ENCODE peak calls at places on chromosomes 2 and 18, in six cellular contexts. F is thoracic aorta, K is esophagus squamous epithelium, N is lung, G is tibial artery, Y is heart left ventricle. W is an unnamed sample. For H3K4me1, the result is how much of the 10 kb centered on the place peaks cover.

GRCh38 chr2:207765960-207766582 is 3.6 kb downstream of the FZD5 start:
- DNase-seq in G (no peak), N (no peak), K (no peak), Y (no peak), F (no peak), W (no peak)

GRCh38 chr2:180992994-180993393 is 12.6 kb downstream of the UBE2E3 start:
- DNase-seq in N (no peak), Y (no peak), F (no peak), K (no peak), G (no peak), W (no peak)

GRCh38 chr2:232318175-232318855 is 60.2 kb upstream of the ALPP start:
- DNase-seq in G (peak), Y (no peak), F (no peak), K (no peak), N (no peak), W (no peak)

GRCh38 chr2:24920813-24921441 is 890 bp upstream of the ADCY3 start:
- DNase-seq in F (no peak), G (peak), K (no peak), N (no peak), Y (no peak), W (no peak)

GRCh38 chr2:227411320-227411989 is 23.7 kb upstream of the SCYGR1 start:
- DNase-seq in Y (no peak), G (no peak), N (no peak), F (no peak), K (no peak), W (no peak)

GRCh38 chr2:124241-124880 is 78.1 kb upstream of the FAM110C start:
- DNase-seq in K (no peak), Y (no peak), N (no peak), F (no peak), G (no peak), W (no peak)

GRCh38 chr2:156702520-156702919 is 266.3 kb downstream of the GPD2 start:
- DNase-seq in G (no peak), K (no peak), Y (no peak), F (no peak), N (no peak), W (no peak)

GRCh38 chr2:137220438-137220998 is 455.2 kb downstream of the THSD7B start:
- DNase-seq in Y (no peak), N (no peak), G (no peak), F (no peak), K (no peak), W (no peak)

GRCh38 chr18:22789600-22789999 is 143.5 kb upstream of the RBBP8 start:
- DNase-seq in Y (no peak), G (no peak), K (no peak), F (no peak), N (no peak), W (no peak)

GRCh38 chr2:101238930-101239759 is 13.5 kb upstream of the CNOT11 start:
- DNase-seq in K (no peak), F (no peak), G (no peak), N (peak), Y (no peak), W (no peak)

GRCh38 chr2:218516614-218517013 is 51.5 kb downstream of the USP37 start:
- DNase-seq in G (no peak), N (no peak), Y (no peak), K (no peak), F (no peak), W (no peak)
- TF ChIP-seq CTCF in G (no peak), N (peak), Y (no peak), K (no peak), F (no peak), W (no peak)

GRCh38 chr2:241199897-241200821 is 11.7 kb downstream of the ANO7 start:
- DNase-seq in K (no peak), Y (peak), G (no peak), N (no peak), F (no peak), W (no peak)
- H3K4me1 ChIP-seq in K (under half), Y (under half), G (under half), N (under half), F (under half), W (under half)

GRCh38 chr2:158671381-158672245 is 123.5 kb upstream of the DAPL1 start:
- DNase-seq in G (no peak), Y (no peak), K (no peak), F (no peak), N (no peak), W (no peak)
- TF ChIP-seq CTCF in G (no peak), Y (no peak), K (no peak), F (no peak), N (no peak), W (no peak)

GRCh38 chr2:241376808-241377207 is 20.7 kb downstream of the FARP2 start:
- DNase-seq in K (no peak), Y (no peak), G (no peak), F (no peak), N (no peak), W (no peak)
- H3K4me1 ChIP-seq in K (under half), Y (under half), G (half or more), F (under half), N (under half), W (under half)

DNA sequence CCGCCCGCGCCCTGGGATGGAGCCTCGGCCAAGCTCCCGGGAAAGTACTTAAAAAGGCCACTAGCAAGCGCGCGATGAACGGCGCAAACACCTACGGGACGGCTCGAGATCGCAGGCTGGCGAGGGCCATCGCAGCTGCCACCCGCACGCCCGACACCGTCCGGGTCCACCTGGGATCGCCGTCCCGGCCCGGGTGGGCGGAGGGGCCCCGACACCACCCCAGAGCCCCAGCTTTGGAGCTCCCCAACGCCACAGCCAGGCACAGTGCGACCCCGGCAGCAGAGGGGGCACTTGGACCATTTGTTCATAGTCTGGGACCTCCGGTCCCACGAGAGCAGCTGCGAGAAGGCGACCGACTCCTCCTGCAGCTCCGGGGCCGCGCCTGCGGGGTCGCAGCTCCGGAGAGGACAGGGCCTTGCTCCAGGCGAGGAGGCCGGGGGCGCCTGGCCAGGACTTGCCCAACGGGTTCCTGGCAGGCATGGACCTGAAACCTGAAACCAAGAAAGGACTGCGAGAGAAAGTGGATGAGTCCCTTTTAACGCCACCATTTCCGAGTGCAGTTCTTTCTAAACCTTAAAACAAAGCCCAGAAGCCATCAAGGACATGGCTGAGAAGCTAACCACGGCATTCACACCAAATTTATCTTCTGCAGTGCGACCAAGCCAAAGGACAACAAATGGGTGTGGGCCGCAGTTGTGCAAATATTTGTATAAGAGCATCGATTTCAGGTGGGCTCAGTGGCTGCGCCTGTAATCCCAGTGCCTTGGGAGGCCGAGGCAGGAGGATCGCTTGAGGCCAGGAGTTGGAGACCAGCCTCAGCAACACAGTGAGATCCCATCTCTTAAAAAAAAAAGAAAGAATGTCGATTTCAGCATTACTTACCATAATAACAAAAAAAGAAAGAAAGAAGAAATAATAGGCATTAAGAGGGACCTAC is 54.0 kb upstream of the IMP4 start:
- DNase-seq in N (no peak), F (no peak), G (no peak), Y (no peak), K (no peak), W (no peak)
- TF ChIP-seq CTCF in N (no peak), F (no peak), G (no peak), Y (no peak), K (no peak), W (no peak)

DNA sequence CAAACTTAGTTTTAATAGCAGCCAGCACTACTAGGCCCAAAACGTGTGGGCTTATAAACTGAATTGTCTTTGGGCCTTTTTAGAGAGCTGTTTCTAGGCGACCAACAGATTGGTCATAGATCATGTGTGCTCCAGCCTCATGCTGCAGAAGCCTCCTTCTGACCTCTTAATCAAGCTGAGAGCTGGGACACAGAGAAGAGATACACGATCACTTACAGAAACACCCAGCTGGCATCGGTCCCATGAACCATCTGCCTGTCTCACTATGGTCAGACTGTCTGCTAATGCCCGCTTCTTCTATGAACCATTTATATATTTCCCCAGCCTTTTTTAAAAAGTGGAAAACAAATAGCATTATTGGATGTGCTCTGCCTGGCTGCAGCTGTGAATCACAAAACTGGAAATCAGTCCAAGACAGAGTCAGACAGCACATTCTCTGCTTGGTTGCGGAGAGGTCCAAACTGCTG is 165.5 kb upstream of the SLC14A2 start:
- DNase-seq in K (no peak), G (peak), Y (peak), N (peak), F (no peak), W (peak)
- H3K4me1 ChIP-seq in K (under half), G (under half), Y (under half), N (under half), F (under half), W (under half)

GRCh38 chr2:188789951-188790350 is 184.2 kb upstream of the COL3A1 start:
- DNase-seq in Y (no peak), N (no peak), F (no peak), G (no peak), K (no peak), W (no peak)
- TF ChIP-seq CTCF in Y (no peak), N (no peak), F (no peak), G (no peak), K (no peak), W (no peak)